ENCODE peak calls at places on chromosome 10, in six cellular contexts. One of them, this sample, is unnamed. For H3K4me1, the result is how much of the 10 kb centered on the place peaks cover.

GRCh38 chr10:90530526-90530925 is 327.3 kb downstream of the HTR7 start:
- DNase-seq in CD8-positive, alpha-beta T cell: no peak
- DNase-seq in cardiac muscle cell: peak
- DNase-seq in HCT116: no peak
- DNase-seq in neural progenitor cell: no peak
- DNase-seq in tibial artery: no peak
- DNase-seq in this sample: no peak

GRCh38 chr10:127948791-127949190 is 41.9 kb downstream of the PTPRE start:
- DNase-seq in neural progenitor cell: no peak
- DNase-seq in tibial artery: no peak
- DNase-seq in CD8-positive, alpha-beta T cell: no peak
- DNase-seq in cardiac muscle cell: no peak
- DNase-seq in HCT116: no peak
- DNase-seq in this sample: no peak

GRCh38 chr10:90983940-90984549 is 63.2 kb upstream of the ANKRD1 start:
- DNase-seq in HCT116: no peak
- DNase-seq in CD8-positive, alpha-beta T cell: no peak
- DNase-seq in tibial artery: no peak
- DNase-seq in cardiac muscle cell: no peak
- DNase-seq in neural progenitor cell: no peak
- DNase-seq in this sample: no peak

GRCh38 chr10:131812736-131813604 is 87.8 kb upstream of the PPP2R2D start:
- DNase-seq in neural progenitor cell: no peak
- DNase-seq in cardiac muscle cell: no peak
- DNase-seq in HCT116: no peak
- DNase-seq in tibial artery: peak
- DNase-seq in CD8-positive, alpha-beta T cell: peak
- DNase-seq in this sample: no peak

GRCh38 chr10:115649217-115649616 is 556.1 kb downstream of the ATRNL1 start:
- DNase-seq in CD8-positive, alpha-beta T cell: no peak
- DNase-seq in neural progenitor cell: no peak
- DNase-seq in cardiac muscle cell: no peak
- DNase-seq in tibial artery: no peak
- DNase-seq in HCT116: no peak
- DNase-seq in this sample: no peak

GRCh38 chr10:68010426-68010825 is 64.7 kb downstream of the HERC4 start:
- DNase-seq in CD8-positive, alpha-beta T cell: no peak
- DNase-seq in neural progenitor cell: no peak
- DNase-seq in HCT116: no peak
- DNase-seq in cardiac muscle cell: no peak
- DNase-seq in tibial artery: no peak
- DNase-seq in this sample: no peak

GRCh38 chr10:57023626-57024025 is 662.6 kb upstream of the ZWINT start:
- DNase-seq in HCT116: no peak
- DNase-seq in neural progenitor cell: no peak
- DNase-seq in cardiac muscle cell: no peak
- DNase-seq in CD8-positive, alpha-beta T cell: no peak
- DNase-seq in tibial artery: no peak
- DNase-seq in this sample: no peak

GRCh38 chr10:15084502-15084922 is 4.1 kb downstream of the ACBD7 start:
- DNase-seq in cardiac muscle cell: peak
- DNase-seq in neural progenitor cell: peak
- DNase-seq in CD8-positive, alpha-beta T cell: no peak
- DNase-seq in tibial artery: no peak
- DNase-seq in HCT116: peak
- DNase-seq in this sample: peak

GRCh38 chr10:18190840-18191239 is 50.6 kb downstream of the CACNB2 start:
- DNase-seq in neural progenitor cell: no peak
- DNase-seq in cardiac muscle cell: no peak
- DNase-seq in tibial artery: no peak
- DNase-seq in CD8-positive, alpha-beta T cell: no peak
- DNase-seq in HCT116: no peak
- DNase-seq in this sample: no peak

GRCh38 chr10:113268186-113268585 is 284.7 kb upstream of the HABP2 start:
- DNase-seq in neural progenitor cell: no peak
- DNase-seq in HCT116: no peak
- DNase-seq in CD8-positive, alpha-beta T cell: no peak
- DNase-seq in tibial artery: no peak
- DNase-seq in cardiac muscle cell: no peak
- DNase-seq in this sample: no peak

GRCh38 chr10:77643795-77644468 is 6.3 kb upstream of the KCNMA1 start:
- DNase-seq in tibial artery: no peak
- DNase-seq in neural progenitor cell: peak
- DNase-seq in cardiac muscle cell: peak
- DNase-seq in HCT116: peak
- DNase-seq in CD8-positive, alpha-beta T cell: peak
- DNase-seq in this sample: no peak

GRCh38 chr10:53314856-53315255 is 542.3 kb upstream of the MBL2 start:
- DNase-seq in tibial artery: no peak
- DNase-seq in cardiac muscle cell: peak
- DNase-seq in neural progenitor cell: no peak
- DNase-seq in CD8-positive, alpha-beta T cell: no peak
- DNase-seq in HCT116: no peak
- DNase-seq in this sample: no peak

GRCh38 chr10:95096143-95096542 is 26.8 kb upstream of the CYP2C8 start:
- DNase-seq in HCT116: no peak
- DNase-seq in neural progenitor cell: no peak
- DNase-seq in tibial artery: no peak
- DNase-seq in cardiac muscle cell: no peak
- DNase-seq in CD8-positive, alpha-beta T cell: no peak
- DNase-seq in this sample: no peak

GRCh38 chr10:111784936-111785465 is 398.6 kb downstream of the GPAM start:
- DNase-seq in cardiac muscle cell: no peak
- DNase-seq in CD8-positive, alpha-beta T cell: no peak
- DNase-seq in HCT116: no peak
- DNase-seq in tibial artery: no peak
- DNase-seq in neural progenitor cell: no peak
- DNase-seq in this sample: no peak

GRCh38 chr10:101858723-101859500 is 15.3 kb upstream of the KCNIP2 start:
- DNase-seq in neural progenitor cell: no peak
- DNase-seq in HCT116: no peak
- DNase-seq in CD8-positive, alpha-beta T cell: no peak
- DNase-seq in cardiac muscle cell: no peak
- DNase-seq in tibial artery: no peak
- DNase-seq in this sample: no peak

GRCh38 chr10:97226398-97226797 is 40.6 kb upstream of the SLIT1 start:
- DNase-seq in CD8-positive, alpha-beta T cell: no peak
- DNase-seq in cardiac muscle cell: no peak
- DNase-seq in neural progenitor cell: no peak
- DNase-seq in tibial artery: no peak
- DNase-seq in HCT116: no peak
- DNase-seq in this sample: no peak

GRCh38 chr10:34262965-34263364 is 552.1 kb downstream of the PARD3 start:
- DNase-seq in HCT116: no peak
- DNase-seq in cardiac muscle cell: no peak
- DNase-seq in tibial artery: no peak
- DNase-seq in CD8-positive, alpha-beta T cell: no peak
- DNase-seq in neural progenitor cell: no peak
- DNase-seq in this sample: no peak

GRCh38 chr10:110610308-110610774 is 33.8 kb upstream of the RBM20 start:
- DNase-seq in CD8-positive, alpha-beta T cell: peak
- DNase-seq in HCT116: peak
- DNase-seq in neural progenitor cell: peak
- DNase-seq in cardiac muscle cell: peak
- DNase-seq in tibial artery: no peak
- DNase-seq in this sample: no peak

GRCh38 chr10:75143353-75143752 is 31.9 kb downstream of the SAMD8 start:
- DNase-seq in neural progenitor cell: no peak
- DNase-seq in CD8-positive, alpha-beta T cell: no peak
- DNase-seq in cardiac muscle cell: peak
- DNase-seq in tibial artery: no peak
- DNase-seq in HCT116: no peak
- DNase-seq in this sample: no peak

GRCh38 chr10:6068422-6068821 is 6.3 kb upstream of the IL2RA start:
- DNase-seq in neural progenitor cell: no peak
- DNase-seq in tibial artery: peak
- DNase-seq in CD8-positive, alpha-beta T cell: peak
- DNase-seq in HCT116: no peak
- DNase-seq in cardiac muscle cell: no peak
- DNase-seq in this sample: no peak

GRCh38 chr10:96305019-96305418 is 785 bp downstream of the DNTT start:
- DNase-seq in CD8-positive, alpha-beta T cell: no peak
- DNase-seq in neural progenitor cell: no peak
- DNase-seq in HCT116: no peak
- DNase-seq in cardiac muscle cell: no peak
- DNase-seq in tibial artery: no peak
- DNase-seq in this sample: no peak

GRCh38 chr10:124451227-124451807 is 1.5 kb upstream of the NKX1-2 start:
- DNase-seq in neural progenitor cell: peak
- DNase-seq in cardiac muscle cell: no peak
- DNase-seq in CD8-positive, alpha-beta T cell: no peak
- DNase-seq in tibial artery: no peak
- DNase-seq in HCT116: no peak
- DNase-seq in this sample: no peak

GRCh38 chr10:124450783-124451057 is 885 bp upstream of the NKX1-2 start:
- DNase-seq in HCT116: no peak
- DNase-seq in CD8-positive, alpha-beta T cell: no peak
- DNase-seq in cardiac muscle cell: no peak
- DNase-seq in neural progenitor cell: peak
- DNase-seq in tibial artery: no peak
- DNase-seq in this sample: no peak

GRCh38 chr10:124450010-124450782 is at the start of gene NKX1-2:
- DNase-seq in tibial artery: no peak
- DNase-seq in cardiac muscle cell: no peak
- DNase-seq in neural progenitor cell: peak
- DNase-seq in HCT116: peak
- DNase-seq in CD8-positive, alpha-beta T cell: no peak
- DNase-seq in this sample: no peak

GRCh38 chr10:124455441-124455840 is 5.6 kb upstream of the NKX1-2 start:
- DNase-seq in neural progenitor cell: no peak
- DNase-seq in cardiac muscle cell: no peak
- DNase-seq in HCT116: no peak
- DNase-seq in tibial artery: no peak
- DNase-seq in CD8-positive, alpha-beta T cell: no peak
- DNase-seq in this sample: no peak

GRCh38 chr10:124453965-124454610 is 4.3 kb upstream of the NKX1-2 start:
- DNase-seq in neural progenitor cell: peak
- DNase-seq in CD8-positive, alpha-beta T cell: no peak
- DNase-seq in HCT116: no peak
- DNase-seq in cardiac muscle cell: no peak
- DNase-seq in tibial artery: no peak
- DNase-seq in this sample: no peak
- H3K27ac ChIP-seq in neural progenitor cell: no peak
- H3K27ac ChIP-seq in CD8-positive, alpha-beta T cell: no peak
- H3K27ac ChIP-seq in HCT116: no peak
- H3K27ac ChIP-seq in cardiac muscle cell: no peak
- H3K27ac ChIP-seq in tibial artery: no peak
- H3K27ac ChIP-seq in this sample: no peak

DNA sequence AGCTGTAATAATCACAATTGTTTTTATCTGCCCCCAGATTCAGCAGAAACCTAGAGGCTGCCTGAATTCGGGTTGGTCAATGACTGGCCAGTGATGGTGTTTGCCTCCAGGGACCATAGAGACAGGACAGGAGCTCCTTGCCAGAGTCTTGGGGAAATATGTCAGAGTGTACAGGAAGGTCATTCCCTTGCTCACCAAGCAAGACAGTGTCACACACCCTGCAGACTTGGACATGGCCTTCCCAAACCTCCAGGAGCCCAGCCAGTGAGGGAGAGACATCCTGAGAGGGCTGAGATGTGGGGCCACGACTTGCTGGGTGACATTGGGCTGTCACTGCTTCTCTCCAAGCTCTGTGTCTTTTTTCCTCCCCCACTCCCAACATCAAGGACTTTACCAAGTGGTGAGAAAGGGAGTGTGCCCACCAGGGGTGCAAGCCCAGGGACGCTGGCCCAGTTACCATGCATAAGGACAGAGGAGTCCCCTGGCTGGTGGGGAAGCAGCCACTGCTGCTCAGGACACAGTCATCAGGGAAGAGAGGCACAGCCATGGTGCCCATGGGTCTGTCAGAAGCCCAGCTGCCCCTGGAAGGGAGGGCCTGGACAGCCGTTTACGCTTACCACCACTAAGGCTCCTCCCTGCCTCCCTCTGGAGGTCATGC is 25.3 kb upstream of the C10orf53 start:
- DNase-seq in CD8-positive, alpha-beta T cell: no peak
- DNase-seq in tibial artery: no peak
- DNase-seq in cardiac muscle cell: no peak
- DNase-seq in neural progenitor cell: no peak
- DNase-seq in HCT116: no peak
- DNase-seq in this sample: no peak
- TF ChIP-seq CTCF in CD8-positive, alpha-beta T cell: no peak
- TF ChIP-seq CTCF in tibial artery: no peak
- TF ChIP-seq CTCF in cardiac muscle cell: no peak
- TF ChIP-seq CTCF in neural progenitor cell: no peak
- TF ChIP-seq CTCF in HCT116: no peak
- TF ChIP-seq CTCF in this sample: no peak

DNA sequence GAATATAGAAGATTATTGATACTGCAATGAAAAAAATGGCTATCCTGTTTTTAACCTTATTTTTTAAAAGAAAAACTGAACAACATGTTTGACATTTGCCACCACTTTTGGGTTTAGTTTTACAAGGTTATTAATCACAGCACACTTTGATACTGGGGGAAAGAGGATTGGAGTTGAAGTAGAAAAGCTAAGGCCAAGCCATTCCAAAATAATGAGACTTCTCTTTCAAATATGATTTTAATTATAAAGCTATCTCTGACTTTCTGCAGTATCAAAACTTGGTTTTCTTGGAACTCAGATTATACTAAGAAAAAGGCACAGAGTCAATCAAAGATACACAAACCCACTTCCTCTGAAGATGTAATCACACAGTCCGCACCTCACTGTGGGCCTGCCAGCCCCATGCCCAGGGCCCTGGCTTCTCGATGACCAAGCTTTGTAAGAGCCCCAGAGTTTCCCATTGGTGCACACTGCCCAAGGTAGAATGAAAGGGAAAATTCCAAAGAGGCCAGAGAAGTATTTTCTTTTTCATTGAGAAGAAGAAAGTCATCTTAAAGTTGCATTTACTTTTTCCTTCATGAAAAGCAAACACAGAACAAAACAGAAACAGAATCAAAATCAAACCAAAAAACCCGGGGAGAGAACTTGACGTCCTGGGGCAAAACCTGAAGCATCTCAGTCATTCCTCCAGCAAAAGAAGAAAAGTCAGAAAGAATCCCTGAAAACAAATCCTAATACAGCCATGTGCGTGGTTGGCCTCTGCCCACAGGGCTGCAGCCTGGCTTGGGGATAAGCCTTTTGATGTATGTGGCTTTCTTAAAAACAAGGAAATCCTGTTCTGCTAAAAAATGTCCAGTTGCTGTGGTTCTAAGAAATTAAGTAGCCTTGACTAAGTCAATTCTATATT is 187.7 kb upstream of the KLF6 start:
- DNase-seq in CD8-positive, alpha-beta T cell: peak
- DNase-seq in tibial artery: no peak
- DNase-seq in cardiac muscle cell: no peak
- DNase-seq in HCT116: no peak
- DNase-seq in neural progenitor cell: peak
- DNase-seq in this sample: no peak
- H3K4me1 ChIP-seq in CD8-positive, alpha-beta T cell: half or more
- H3K4me1 ChIP-seq in tibial artery: under half
- H3K4me1 ChIP-seq in cardiac muscle cell: under half
- H3K4me1 ChIP-seq in HCT116: under half
- H3K4me1 ChIP-seq in neural progenitor cell: under half
- H3K4me1 ChIP-seq in this sample: under half

DNA sequence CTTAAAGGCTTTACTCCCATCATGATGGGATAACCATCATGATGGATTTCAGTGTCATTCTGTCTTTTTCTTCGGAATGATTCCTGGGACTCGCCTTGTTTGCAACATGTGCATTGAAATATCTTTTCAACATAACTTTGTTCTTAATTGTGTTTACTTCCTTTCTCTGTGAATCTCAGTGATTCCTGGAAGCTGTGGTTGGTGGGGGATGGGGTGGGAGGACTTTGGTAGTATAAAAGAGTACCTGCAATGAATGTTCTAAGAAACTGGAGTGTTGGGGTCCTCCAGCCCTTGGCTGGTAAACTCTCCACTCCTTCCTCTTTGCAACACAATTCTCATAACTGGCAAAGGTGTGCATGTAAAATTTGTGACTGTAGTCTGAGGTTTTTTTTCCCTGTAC is 11.5 kb upstream of the SH2D4B start:
- DNase-seq in CD8-positive, alpha-beta T cell: no peak
- DNase-seq in tibial artery: no peak
- DNase-seq in cardiac muscle cell: no peak
- DNase-seq in HCT116: no peak
- DNase-seq in neural progenitor cell: no peak
- DNase-seq in this sample: no peak
- H3K27ac ChIP-seq in CD8-positive, alpha-beta T cell: peak
- H3K27ac ChIP-seq in tibial artery: no peak
- H3K27ac ChIP-seq in cardiac muscle cell: no peak
- H3K27ac ChIP-seq in HCT116: no peak
- H3K27ac ChIP-seq in neural progenitor cell: no peak
- H3K27ac ChIP-seq in this sample: peak